ENCODE peak calls at places on chromosomes 13 and 19, in five cellular contexts. O is B cell, Z is GM12865, B is PC-9, D is astrocyte. E is an unnamed sample.

GRCh38 chr13:42348576-42348975 is 76.6 kb downstream of the AKAP11 start:
- DNase-seq in O (no peak), Z (no peak), D (no peak), B (no peak), E (no peak)

GRCh38 chr13:27728271-27728670 is 64.0 kb upstream of the GSX1 start:
- DNase-seq in O (no peak), D (no peak), B (no peak), Z (no peak), E (no peak)

GRCh38 chr19:1624458-1624857 is 19.2 kb upstream of the UQCR11 start:
- DNase-seq in Z (peak; percentile 58), B (peak; percentile 19), O (peak; percentile 72), D (peak; percentile 15), E (peak; percentile 69)

GRCh38 chr19:55300821-55301458 is 17.1 kb downstream of the BRSK1 start:
- DNase-seq in D (no peak), O (no peak), Z (no peak), B (no peak), E (no peak)

GRCh38 chr13:48159436-48160225 is 64.7 kb upstream of the MED4 start:
- DNase-seq in O (no peak), Z (no peak), D (peak; percentile 26), B (no peak), E (no peak)

GRCh38 chr19:10621966-10622365 is 3.4 kb upstream of the SLC44A2 start:
- DNase-seq in Z (no peak), O (no peak), D (no peak), B (no peak), E (no peak)

GRCh38 chr19:2952953-2953481 is 8.2 kb upstream of the ZNF77 start:
- DNase-seq in D (no peak), Z (peak; percentile 49), B (peak; percentile 81), O (no peak), E (no peak)

GRCh38 chr13:79492918-79493594 is 12.1 kb downstream of the NDFIP2 start:
- DNase-seq in O (no peak), Z (no peak), D (no peak), B (no peak), E (no peak)

GRCh38 chr19:2853015-2853606 is 11.8 kb downstream of the ZNF555 start:
- DNase-seq in O (no peak), Z (no peak), B (no peak), D (no peak), E (no peak)

GRCh38 chr13:49585220-49586157 is at the start of gene RCBTB1:
- DNase-seq in B (peak; percentile 64), Z (peak; percentile 83), O (peak; percentile 72), D (peak; percentile 31), E (peak; percentile 95)

GRCh38 chr19:6532244-6532999 is 1.6 kb downstream of the TNFSF9 start:
- DNase-seq in D (no peak), Z (peak; percentile 88), B (no peak), O (peak; percentile 62), E (peak; percentile 71)

GRCh38 chr13:45474584-45475454 is 10.1 kb downstream of the COG3 start:
- DNase-seq in D (no peak), O (no peak), B (no peak), Z (no peak), E (no peak)

GRCh38 chr13:32624441-32624840 is 38.2 kb downstream of the PDS5B start:
- DNase-seq in B (no peak), O (no peak), D (peak; percentile 36), Z (no peak), E (no peak)

GRCh38 chr19:2627319-2627829 is 75.1 kb downstream of the GNG7 start:
- DNase-seq in B (peak; percentile 64), Z (peak; percentile 67), D (peak; percentile 97), O (peak; percentile 85), E (peak; percentile 39)

GRCh38 chr13:40665061-40665753 is 1.2 kb downstream of the FOXO1 start:
- DNase-seq in O (peak; percentile 46), B (peak; percentile 17), D (peak; percentile 22), Z (peak; percentile 65), E (peak; percentile 48)

GRCh38 chr13:41696163-41697003 is 239.0 kb downstream of the RGCC start:
- DNase-seq in Z (peak; percentile 3), D (peak; percentile 99), O (no peak), B (peak; percentile 14), E (no peak)

GRCh38 chr19:6326815-6327214 is 6.6 kb downstream of the ACER1 start:
- DNase-seq in D (no peak), B (no peak), Z (no peak), O (no peak), E (no peak)

GRCh38 chr19:31144069-31144468 is 205.2 kb downstream of the TSHZ3 start:
- DNase-seq in O (no peak), D (no peak), B (no peak), Z (no peak), E (no peak)

GRCh38 chr13:106274551-106275208 is 260.8 kb downstream of the EFNB2 start:
- DNase-seq in B (no peak), Z (no peak), D (peak; percentile 41), O (no peak), E (no peak)

DNA sequence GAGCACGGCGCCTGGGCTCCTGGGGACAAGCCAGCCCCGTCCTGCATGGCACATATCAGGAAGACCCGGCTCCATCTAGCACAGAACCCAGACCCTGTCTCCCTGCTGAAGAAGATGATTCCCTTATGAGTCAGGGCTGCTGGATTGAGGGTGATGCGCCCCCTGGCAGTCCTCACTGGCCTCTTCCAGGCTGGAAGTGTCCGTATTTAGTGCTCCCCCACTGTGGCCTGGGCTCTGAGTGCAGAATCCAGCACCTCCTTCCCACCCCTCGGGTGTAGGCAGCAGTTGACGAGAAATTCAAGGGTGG is 14.9 kb downstream of the COMP start:
- DNase-seq in O (no peak), D (peak; percentile 47), Z (no peak), B (no peak), E (no peak)
- TF ChIP-seq CTCF in O (no peak), D (peak; percentile 34), Z (no peak), B (no peak), E (no peak)

GRCh38 chr13:84648069-84648640 is 765.9 kb upstream of the SLITRK1 start:
- DNase-seq in O (no peak), B (no peak), Z (no peak), D (no peak), E (no peak)
- TF ChIP-seq CTCF in O (no peak), B (peak; percentile 51), Z (no peak), D (no peak), E (no peak)

GRCh38 chr19:43776285-43776684 is 4.5 kb downstream of the KCNN4 start:
- DNase-seq in O (no peak), Z (peak; percentile 51), D (no peak), B (peak; percentile 46), E (peak; percentile 45)

GRCh38 chr19:43773725-43774102 is 7.1 kb downstream of the KCNN4 start:
- DNase-seq in D (no peak), Z (no peak), B (no peak), O (no peak), E (no peak)

GRCh38 chr19:43775299-43775890 is 5.4 kb downstream of the KCNN4 start:
- DNase-seq in D (no peak), O (no peak), B (no peak), Z (no peak), E (no peak)

GRCh38 chr19:43777163-43777700 is 3.5 kb downstream of the KCNN4 start:
- DNase-seq in Z (peak; percentile 74), O (no peak), B (peak; percentile 79), D (peak; percentile 65), E (peak; percentile 40)

GRCh38 chr19:43774103-43774939 is 6.5 kb downstream of the KCNN4 start:
- DNase-seq in Z (no peak), B (no peak), O (no peak), D (peak; percentile 53), E (no peak)
- TF ChIP-seq CTCF in Z (no peak), B (no peak), O (no peak), D (peak; percentile 31), E (no peak)

GRCh38 chr13:86174632-86175031 is 375.4 kb upstream of the SLITRK6 start:
- DNase-seq in Z (no peak), B (no peak), D (no peak), O (no peak), E (no peak)
- TF ChIP-seq CTCF in Z (no peak), B (no peak), D (no peak), O (no peak), E (no peak)

GRCh38 chr19:34556500-34556899 is 74.9 kb downstream of the WTIP start:
- DNase-seq in O (no peak), B (peak; percentile 31), D (no peak), Z (no peak), E (no peak)
- TF ChIP-seq CTCF in O (no peak), B (peak; percentile 51), D (no peak), Z (peak; percentile 28), E (peak; percentile 3)

GRCh38 chr13:67096418-67096817 is 133.7 kb downstream of the PCDH9 start:
- DNase-seq in B (no peak), Z (no peak), O (no peak), D (no peak), E (no peak)

GRCh38 chr13:67094952-67095351 is 135.2 kb downstream of the PCDH9 start:
- DNase-seq in B (no peak), Z (no peak), D (peak; percentile 49), O (no peak), E (no peak)

GRCh38 chr13:67095621-67096020 is 134.5 kb downstream of the PCDH9 start:
- DNase-seq in D (no peak), B (no peak), Z (no peak), O (no peak), E (no peak)

GRCh38 chr13:67091603-67092002 is 138.5 kb downstream of the PCDH9 start:
- DNase-seq in O (no peak), Z (no peak), B (no peak), D (no peak), E (no peak)

GRCh38 chr13:67094078-67094477 is 136.1 kb downstream of the PCDH9 start:
- DNase-seq in D (no peak), O (no peak), B (no peak), Z (no peak), E (no peak)
- TF ChIP-seq CTCF in D (no peak), O (no peak), B (no peak), Z (no peak), E (no peak)

GRCh38 chr19:16795042-16795441 is 34.2 kb upstream of the SIN3B start:
- DNase-seq in O (no peak), Z (no peak), D (no peak), B (no peak), E (no peak)
- TF ChIP-seq CTCF in O (no peak), Z (no peak), D (no peak), B (no peak), E (no peak)

GRCh38 chr19:18183529-18183928 is 9.5 kb upstream of the MPV17L2 start:
- DNase-seq in O (no peak), Z (no peak), D (no peak), B (no peak), E (no peak)
- TF ChIP-seq CTCF in O (no peak), Z (no peak), D (no peak), B (no peak), E (no peak)